ENCODE peak calls at places on chromosomes 13 and 19, in five cellular contexts. I is pancreas, Y is fibroblast of pulmonary artery, O is choroid plexus epithelial cell, G is MM.1S. W is an unnamed sample.

GRCh38 chr19:1269065-1269477 is at the start of gene CIRBP:
- DNase-seq in I (peak; percentile 100), Y (peak; percentile 99), O (peak; percentile 100), G (peak; percentile 100), W (peak; percentile 100)

GRCh38 chr13:113561417-113562084 is 23.0 kb upstream of the TFDP1 start:
- DNase-seq in I (no peak), Y (no peak), O (no peak), G (no peak), W (no peak)

GRCh38 chr13:40488869-40489391 is 177.5 kb downstream of the FOXO1 start:
- DNase-seq in I (no peak), Y (no peak), O (no peak), G (no peak), W (no peak)

GRCh38 chr19:21328885-21329605 is at the start of gene ZNF708:
- DNase-seq in I (peak; percentile 92), Y (peak; percentile 89), O (peak; percentile 90), G (peak; percentile 85), W (peak; percentile 96)

GRCh38 chr13:44160549-44161278 is 212.9 kb upstream of the SERP2 start:
- DNase-seq in I (no peak), Y (no peak), O (no peak), G (peak; percentile 19), W (no peak)

GRCh38 chr19:43695985-43696729 is 19.7 kb upstream of the IRGC start:
- DNase-seq in I (no peak), Y (no peak), O (no peak), G (no peak), W (no peak)

GRCh38 chr19:42450314-42450934 is 7.7 kb upstream of the CXCL17 start:
- DNase-seq in I (peak; percentile 87), Y (peak; percentile 94), O (peak; percentile 93), G (peak; percentile 81), W (peak; percentile 95)

GRCh38 chr13:110265682-110266430 is 41.1 kb downstream of the COL4A1 start:
- DNase-seq in I (no peak), Y (no peak), O (no peak), G (no peak), W (no peak)

GRCh38 chr19:42199440-42200115 is 17.9 kb downstream of the DEDD2 start:
- DNase-seq in I (peak; percentile 68), Y (no peak), O (no peak), G (peak; percentile 61), W (peak; percentile 89)

GRCh38 chr19:53870485-53870844 is 2.8 kb downstream of the MYADM start:
- DNase-seq in I (no peak), Y (no peak), O (no peak), G (no peak), W (no peak)

GRCh38 chr13:50700664-50701266 is 142.7 kb downstream of the DLEU7 start:
- DNase-seq in I (no peak), Y (no peak), O (no peak), G (no peak), W (no peak)

GRCh38 chr13:98927954-98928927 is 49.6 kb downstream of the DOCK9 start:
- DNase-seq in I (no peak), Y (peak; percentile 92), O (peak; percentile 56), G (no peak), W (no peak)

GRCh38 chr13:106588367-106588766 is 20.4 kb upstream of the ARGLU1 start:
- DNase-seq in I (no peak), Y (no peak), O (no peak), G (no peak), W (no peak)

GRCh38 chr13:40028446-40028845 is 373.0 kb downstream of the COG6 start:
- DNase-seq in I (no peak), Y (no peak), O (no peak), G (no peak), W (no peak)

GRCh38 chr13:50713849-50714248 is 129.6 kb downstream of the DLEU7 start:
- DNase-seq in I (no peak), Y (peak; percentile 85), O (peak; percentile 97), G (no peak), W (peak; percentile 27)

GRCh38 chr19:1116726-1117581 is 13.2 kb downstream of the GPX4 start:
- DNase-seq in I (peak; percentile 74), Y (no peak), O (no peak), G (no peak), W (no peak)

GRCh38 chr19:48311384-48311783 is 14.0 kb upstream of the EMP3 start:
- DNase-seq in I (no peak), Y (no peak), O (no peak), G (no peak), W (no peak)

GRCh38 chr19:48310227-48310626 is 15.1 kb upstream of the EMP3 start:
- DNase-seq in I (no peak), Y (no peak), O (peak; percentile 38), G (no peak), W (no peak)

GRCh38 chr19:48318286-48318987 is 6.9 kb upstream of the EMP3 start:
- DNase-seq in I (peak; percentile 53), Y (no peak), O (no peak), G (no peak), W (no peak)

GRCh38 chr19:48319647-48320537 is 5.5 kb upstream of the EMP3 start:
- DNase-seq in I (peak; percentile 89), Y (peak; percentile 87), O (peak; percentile 85), G (peak; percentile 54), W (peak; percentile 76)

DNA sequence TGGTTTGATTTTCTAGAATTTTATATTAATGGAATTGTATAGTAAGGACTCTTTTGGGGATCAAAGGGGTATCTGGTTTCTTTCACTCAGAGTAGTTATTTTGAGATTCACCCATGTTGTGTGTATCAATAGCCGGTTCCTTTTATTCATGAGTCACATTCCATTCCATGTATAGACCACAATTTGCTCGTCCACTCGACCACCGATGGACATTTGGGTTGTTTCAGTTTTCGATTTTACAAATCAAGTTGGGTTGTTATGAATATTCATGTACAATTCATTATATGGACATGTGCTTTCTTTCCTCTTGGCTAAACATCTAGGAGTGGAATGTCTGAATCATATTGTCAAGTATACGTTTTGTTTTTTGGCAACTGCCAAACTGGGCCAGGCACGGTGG is 9.6 kb upstream of the EMP3 start:
- DNase-seq in I (no peak), Y (no peak), O (no peak), G (no peak), W (peak; percentile 53)
- TF ChIP-seq CTCF in I (no peak), Y (no peak), O (no peak), G (no peak), W (no peak)

DNA sequence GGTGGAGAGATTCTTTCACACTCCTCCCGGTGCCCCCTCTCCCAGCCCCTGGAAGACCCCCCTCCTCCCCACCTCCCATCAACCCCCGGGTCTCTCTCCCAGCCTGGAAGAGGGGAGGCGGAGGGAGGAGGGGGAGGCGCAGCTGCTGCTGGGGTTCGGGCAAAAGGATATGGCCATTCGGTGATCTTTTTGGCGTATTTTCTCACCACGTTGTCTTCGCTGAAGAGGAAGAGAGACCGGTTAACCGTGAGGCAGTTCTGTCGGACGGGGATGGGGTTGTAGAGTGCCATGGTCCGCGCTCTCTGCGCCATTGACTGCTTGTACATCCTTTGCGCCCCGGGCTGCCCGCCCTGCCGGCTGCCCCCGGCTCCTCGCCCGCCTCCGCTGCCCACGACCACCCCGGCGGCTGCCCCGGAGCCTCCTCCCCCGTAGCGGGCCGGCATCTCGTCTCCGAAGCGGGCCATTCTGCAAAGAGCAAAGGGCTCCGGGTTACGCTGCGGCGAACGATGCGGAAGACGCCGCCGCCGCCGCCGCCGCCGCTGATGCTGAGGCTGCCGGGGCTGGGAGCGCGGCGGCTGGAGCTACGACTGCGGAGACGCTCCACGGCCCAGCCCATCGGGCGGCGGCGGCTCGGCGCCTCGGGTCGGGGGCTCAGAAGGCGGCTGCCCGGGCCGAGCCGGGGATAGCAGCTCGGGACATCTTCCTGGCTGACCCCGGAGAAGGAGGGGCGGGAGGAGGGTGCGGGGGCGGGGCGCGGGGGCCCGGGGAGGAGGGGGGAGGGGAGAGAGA is at the start of gene CACNA1A:
- DNase-seq in I (no peak), Y (no peak), O (no peak), G (no peak), W (no peak)
- H3K4me3 ChIP-seq in I (peak within 1 kb of the TSS; percentile 36), Y (no peak within 1 kb of the TSS), O (peak within 1 kb of the TSS; percentile 24), G (no peak within 1 kb of the TSS), W (no peak within 1 kb of the TSS)

GRCh38 chr19:10701955-10702307 is 692 bp downstream of the QTRT1 start:
- DNase-seq in I (peak; percentile 65), Y (no peak), O (no peak), G (peak; percentile 17), W (peak; percentile 57)
- TF ChIP-seq CTCF in I (no peak), Y (no peak), O (no peak), G (peak; percentile 10), W (peak; percentile 13)

GRCh38 chr19:39834287-39834841 is 402 bp upstream of the DYRK1B start:
- DNase-seq in I (no peak), Y (no peak), O (no peak), G (no peak), W (no peak)
- H3K4me3 ChIP-seq in I (peak overlapping the region; percentile 96), Y (peak overlapping the region; percentile 17), O (peak overlapping the region; percentile 99), G (no peak overlapping the region), W (no peak overlapping the region)

GRCh38 chr13:93172109-93172508 is 54.5 kb upstream of the GPC6 start:
- DNase-seq in I (no peak), Y (no peak), O (no peak), G (no peak), W (no peak)
- TF ChIP-seq CTCF in I (no peak), Y (peak; percentile 23), O (peak; percentile 32), G (peak; percentile 31), W (no peak)

GRCh38 chr19:12035220-12036172 is at the start of gene ZNF433:
- DNase-seq in I (peak; percentile 99), Y (peak; percentile 82), O (peak; percentile 85), G (peak; percentile 73), W (peak; percentile 78)

GRCh38 chr19:12034196-12034595 is 1.3 kb downstream of the ZNF433 start:
- DNase-seq in I (no peak), Y (no peak), O (no peak), G (no peak), W (no peak)

DNA sequence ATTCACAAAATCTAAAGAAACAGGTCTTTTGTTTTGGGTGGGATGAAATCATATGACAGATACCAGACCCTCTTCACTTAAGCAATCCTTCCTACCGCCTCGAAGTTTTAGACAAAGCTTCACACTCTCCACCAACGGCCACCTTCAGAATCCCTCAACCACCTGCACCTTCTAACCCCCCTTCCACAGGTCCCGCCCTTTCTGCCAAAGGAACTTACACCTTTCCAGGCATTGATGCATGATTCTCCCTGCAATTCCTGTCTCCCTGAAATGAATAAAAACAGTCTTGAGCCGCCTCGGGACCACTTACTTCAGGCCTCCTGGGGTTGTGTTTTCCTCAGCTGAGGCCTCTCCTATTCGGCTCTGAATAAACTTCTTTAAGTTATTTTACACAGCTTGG is 869 bp downstream of the ZNF433 start:
- DNase-seq in I (no peak), Y (no peak), O (peak; percentile 31), G (no peak), W (no peak)
- H3K4me3 ChIP-seq in I (peak overlapping the region; percentile 76), Y (peak overlapping the region; percentile 88), O (peak overlapping the region; percentile 94), G (no peak overlapping the region), W (peak overlapping the region; percentile 78)